ENCODE peak calls at places on chromosome 9, in five cellular contexts. One of them, this sample, is unnamed.

GRCh38 chr9:87545858-87546257 is 48.2 kb downstream of the DAPK1 start:
- DNase-seq in activated CD4-positive, alpha-beta T cell treated with anti-CD3 and anti-CD28 coated beads, Interleukin-2, amount 10 ng/mL, durations not matched to agents 7 days and 5 days: no peak
- DNase-seq in HCEC 1CT: peak; percentile 32
- DNase-seq in foreskin fibroblast: peak; percentile 22
- DNase-seq in lower leg skin: no peak
- DNase-seq in this sample: no peak

GRCh38 chr9:116565986-116566385 is 121.1 kb upstream of the TRIM32 start:
- DNase-seq in activated CD4-positive, alpha-beta T cell treated with anti-CD3 and anti-CD28 coated beads, Interleukin-2, amount 10 ng/mL, durations not matched to agents 7 days and 5 days: no peak
- DNase-seq in HCEC 1CT: no peak
- DNase-seq in foreskin fibroblast: peak; percentile 47
- DNase-seq in lower leg skin: no peak
- DNase-seq in this sample: no peak

GRCh38 chr9:84139296-84140100 is 158.9 kb downstream of the RMI1 start:
- DNase-seq in activated CD4-positive, alpha-beta T cell treated with anti-CD3 and anti-CD28 coated beads, Interleukin-2, amount 10 ng/mL, durations not matched to agents 7 days and 5 days: no peak
- DNase-seq in HCEC 1CT: no peak
- DNase-seq in foreskin fibroblast: peak; percentile 70
- DNase-seq in lower leg skin: peak; percentile 36
- DNase-seq in this sample: no peak

GRCh38 chr9:77457916-77458592 is 190.1 kb downstream of the GNA14 start:
- DNase-seq in activated CD4-positive, alpha-beta T cell treated with anti-CD3 and anti-CD28 coated beads, Interleukin-2, amount 10 ng/mL, durations not matched to agents 7 days and 5 days: peak; percentile 75
- DNase-seq in HCEC 1CT: peak; percentile 68
- DNase-seq in foreskin fibroblast: peak; percentile 87
- DNase-seq in lower leg skin: peak; percentile 47
- DNase-seq in this sample: peak; percentile 69

GRCh38 chr9:89544280-89544664 is 46.4 kb upstream of the SEMA4D start:
- DNase-seq in activated CD4-positive, alpha-beta T cell treated with anti-CD3 and anti-CD28 coated beads, Interleukin-2, amount 10 ng/mL, durations not matched to agents 7 days and 5 days: no peak
- DNase-seq in HCEC 1CT: no peak
- DNase-seq in foreskin fibroblast: no peak
- DNase-seq in lower leg skin: no peak
- DNase-seq in this sample: no peak

GRCh38 chr9:70504814-70505213 is 90.4 kb upstream of the KLF9 start:
- DNase-seq in activated CD4-positive, alpha-beta T cell treated with anti-CD3 and anti-CD28 coated beads, Interleukin-2, amount 10 ng/mL, durations not matched to agents 7 days and 5 days: no peak
- DNase-seq in HCEC 1CT: no peak
- DNase-seq in foreskin fibroblast: no peak
- DNase-seq in lower leg skin: no peak
- DNase-seq in this sample: no peak

GRCh38 chr9:12494411-12494810 is 198.8 kb upstream of the TYRP1 start:
- DNase-seq in activated CD4-positive, alpha-beta T cell treated with anti-CD3 and anti-CD28 coated beads, Interleukin-2, amount 10 ng/mL, durations not matched to agents 7 days and 5 days: no peak
- DNase-seq in HCEC 1CT: no peak
- DNase-seq in foreskin fibroblast: no peak
- DNase-seq in lower leg skin: no peak
- DNase-seq in this sample: no peak

GRCh38 chr9:130491830-130492465 is 47.2 kb downstream of the ASS1 start:
- DNase-seq in activated CD4-positive, alpha-beta T cell treated with anti-CD3 and anti-CD28 coated beads, Interleukin-2, amount 10 ng/mL, durations not matched to agents 7 days and 5 days: no peak
- DNase-seq in HCEC 1CT: no peak
- DNase-seq in foreskin fibroblast: no peak
- DNase-seq in lower leg skin: no peak
- DNase-seq in this sample: no peak

GRCh38 chr9:38066167-38066906 is 2.7 kb downstream of the SHB start:
- DNase-seq in activated CD4-positive, alpha-beta T cell treated with anti-CD3 and anti-CD28 coated beads, Interleukin-2, amount 10 ng/mL, durations not matched to agents 7 days and 5 days: no peak
- DNase-seq in HCEC 1CT: no peak
- DNase-seq in foreskin fibroblast: no peak
- DNase-seq in lower leg skin: no peak
- DNase-seq in this sample: no peak

GRCh38 chr9:130837002-130837511 is 2.0 kb downstream of the ABL1 start:
- DNase-seq in activated CD4-positive, alpha-beta T cell treated with anti-CD3 and anti-CD28 coated beads, Interleukin-2, amount 10 ng/mL, durations not matched to agents 7 days and 5 days: no peak
- DNase-seq in HCEC 1CT: peak; percentile 38
- DNase-seq in foreskin fibroblast: peak; percentile 91
- DNase-seq in lower leg skin: no peak
- DNase-seq in this sample: no peak

GRCh38 chr9:78369644-78370219 is 72.8 kb downstream of the PSAT1 start:
- DNase-seq in activated CD4-positive, alpha-beta T cell treated with anti-CD3 and anti-CD28 coated beads, Interleukin-2, amount 10 ng/mL, durations not matched to agents 7 days and 5 days: peak; percentile 62
- DNase-seq in HCEC 1CT: peak; percentile 55
- DNase-seq in foreskin fibroblast: peak; percentile 83
- DNase-seq in lower leg skin: peak; percentile 27
- DNase-seq in this sample: peak; percentile 30

GRCh38 chr9:134065720-134066419 is 2.0 kb downstream of the BRD3 start:
- DNase-seq in activated CD4-positive, alpha-beta T cell treated with anti-CD3 and anti-CD28 coated beads, Interleukin-2, amount 10 ng/mL, durations not matched to agents 7 days and 5 days: peak; percentile 82
- DNase-seq in HCEC 1CT: peak; percentile 63
- DNase-seq in foreskin fibroblast: peak; percentile 81
- DNase-seq in lower leg skin: no peak
- DNase-seq in this sample: peak; percentile 73

This sample was measured in germinal center.